ENCODE peak calls at places on chromosomes 7 and 10, in eight cellular contexts. Q, W, D, J, G, K, A and Y are unnamed samples.
A peak's percentile ranks its signal among the peaks of the same experiment; 100 is the strongest.

GRCh38 chr7:1362301-1362700 is 97.0 kb downstream of the MICALL2 start:
- DNase-seq in J (no peak), Q (no peak), D (peak; percentile 35), A (no peak), W (no peak), G (no peak), K (no peak), Y (no peak)

GRCh38 chr7:131829911-131830310 is 273.5 kb upstream of the PODXL start:
- DNase-seq in G (no peak), Q (no peak), D (peak; percentile 71), J (no peak), A (no peak), W (no peak), K (peak; percentile 16), Y (no peak)

GRCh38 chr7:3495530-3495929 is 194.5 kb downstream of the SDK1 start:
- DNase-seq in D (no peak), J (no peak), K (no peak), Q (no peak), W (no peak), A (no peak), G (no peak), Y (no peak)

GRCh38 chr10:24670964-24671670 is 52.6 kb downstream of the ARHGAP21 start:
- DNase-seq in D (no peak), J (no peak), Q (no peak), K (no peak), A (no peak), G (no peak), W (no peak), Y (no peak)

GRCh38 chr7:117014673-117015133 is 61.4 kb downstream of the ST7 start:
- DNase-seq in D (no peak), G (no peak), W (peak; percentile 64), A (peak; percentile 27), Q (peak; percentile 56), J (peak; percentile 62), K (peak; percentile 84), Y (no peak)

GRCh38 chr10:46995234-46995633 is 84.0 kb downstream of the PTPN20 start:
- DNase-seq in G (no peak), D (no peak), K (peak; percentile 21), J (no peak), Q (no peak), A (no peak), W (peak; percentile 31), Y (no peak)

GRCh38 chr10:73875139-73875475 is 752 bp upstream of the CAMK2G start:
- DNase-seq in G (peak; percentile 60), K (no peak), D (no peak), W (no peak), J (no peak), A (no peak), Q (no peak), Y (no peak)

GRCh38 chr7:70776627-70777101 is 355.3 kb upstream of the GALNT17 start:
- DNase-seq in Q (no peak), J (peak; percentile 65), W (no peak), K (peak; percentile 47), G (no peak), D (no peak), A (no peak), Y (no peak)

GRCh38 chr7:77313086-77313485 is 103.1 kb downstream of the GSAP start:
- DNase-seq in Q (no peak), G (no peak), J (no peak), A (no peak), D (no peak), W (no peak), K (no peak), Y (no peak)

GRCh38 chr7:102260856-102261255 is 25.8 kb upstream of the SH2B2 start:
- DNase-seq in K (peak; percentile 54), D (peak; percentile 32), J (peak; percentile 58), G (peak; percentile 43), Q (no peak), A (peak; percentile 48), W (no peak), Y (peak; percentile 25)

DNA sequence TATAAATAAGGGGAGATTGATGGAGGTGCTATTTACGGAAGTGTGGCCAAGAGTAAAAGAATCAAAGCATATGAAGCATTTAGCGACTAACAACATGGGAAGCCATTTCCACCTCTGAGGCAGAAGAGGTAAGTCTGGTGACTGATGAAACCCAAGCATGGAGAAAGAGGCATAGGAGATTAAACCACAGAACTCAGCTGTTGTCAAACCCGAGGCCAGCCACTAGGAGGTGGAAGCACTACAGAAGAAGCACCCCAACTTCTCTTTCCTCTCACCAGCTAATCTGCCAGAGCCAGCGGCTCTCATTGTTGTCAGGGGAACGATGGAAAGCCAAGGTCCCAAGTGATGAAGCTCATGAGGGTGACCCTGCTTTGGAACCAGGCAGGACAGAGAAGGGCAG is 19.6 kb upstream of the CNTNAP2 start:
- DNase-seq in W (no peak), J (no peak), Q (no peak), G (no peak), D (no peak), A (no peak), K (no peak), Y (no peak)
- H3K4me1 ChIP-seq in W (no peaks in the 10 kb centered on the region), J (no peaks in the 10 kb centered on the region), Q (no peaks in the 10 kb centered on the region), G (no peaks in the 10 kb centered on the region), D (no peaks in the 10 kb centered on the region), A (no peaks in the 10 kb centered on the region), K (no peaks in the 10 kb centered on the region), Y (no peaks in the 10 kb centered on the region)

GRCh38 chr7:56483861-56484550 is 367.8 kb upstream of the NUPR2 start:
- DNase-seq in K (no peak), W (no peak), Q (no peak), G (no peak), J (no peak), A (no peak), D (peak; percentile 50), Y (no peak)

GRCh38 chr7:56483153-56483552 is 366.9 kb upstream of the NUPR2 start:
- DNase-seq in D (no peak), J (no peak), G (no peak), A (no peak), Q (no peak), W (no peak), K (no peak), Y (no peak)

GRCh38 chr7:56474271-56474670 is 358.1 kb upstream of the NUPR2 start:
- DNase-seq in Q (no peak), D (no peak), K (no peak), G (no peak), A (no peak), W (no peak), J (no peak), Y (no peak)

GRCh38 chr7:56479748-56480147 is 363.5 kb upstream of the NUPR2 start:
- DNase-seq in D (peak; percentile 27), G (no peak), K (no peak), W (no peak), Q (no peak), J (no peak), A (no peak), Y (no peak)

DNA sequence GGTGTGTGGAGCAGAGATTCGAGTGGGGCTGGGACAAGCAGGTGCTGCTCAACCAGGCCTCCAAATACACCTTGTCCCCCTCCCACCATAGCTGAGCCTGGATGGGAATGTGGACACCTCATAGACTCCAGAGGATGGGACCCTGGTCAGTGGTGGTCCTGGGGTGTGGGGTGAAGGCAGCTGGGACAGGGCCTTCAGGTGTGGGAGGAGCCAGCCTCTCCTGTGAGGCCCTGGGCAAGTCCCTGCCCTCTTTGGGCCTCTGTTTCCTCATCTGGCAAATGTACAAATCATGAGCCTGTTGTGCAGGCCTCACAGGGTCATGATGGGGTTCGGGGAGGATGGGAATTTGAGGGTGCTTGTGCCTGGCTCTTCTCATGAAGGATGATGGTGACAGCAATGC is 362.9 kb upstream of the NUPR2 start:
- DNase-seq in G (no peak), K (no peak), J (no peak), D (no peak), W (no peak), A (no peak), Q (no peak), Y (no peak)
- H3K9me3 ChIP-seq in G (peaks cover 5% of the 10 kb centered on the region), K (no peaks in the 10 kb centered on the region), J (peaks cover 15% of the 10 kb centered on the region), D (no peaks in the 10 kb centered on the region), W (peaks cover 6% of the 10 kb centered on the region), A (peaks cover 100% of the 10 kb centered on the region), Q (peaks cover 28% of the 10 kb centered on the region), Y (peaks cover 86% of the 10 kb centered on the region)

GRCh38 chr10:114810926-114811325 is 10.7 kb upstream of the FHIP2A start:
- DNase-seq in G (no peak), D (no peak), A (no peak), K (no peak), Q (no peak), W (peak; percentile 72), J (no peak), Y (no peak)
- H3K4me1 ChIP-seq in G (peaks cover 13% of the 10 kb centered on the region), D (no peaks in the 10 kb centered on the region), A (no peaks in the 10 kb centered on the region), K (peaks cover 11% of the 10 kb centered on the region), Q (no peaks in the 10 kb centered on the region), W (no peaks in the 10 kb centered on the region), J (no peaks in the 10 kb centered on the region), Y (peaks cover 12% of the 10 kb centered on the region)

DNA sequence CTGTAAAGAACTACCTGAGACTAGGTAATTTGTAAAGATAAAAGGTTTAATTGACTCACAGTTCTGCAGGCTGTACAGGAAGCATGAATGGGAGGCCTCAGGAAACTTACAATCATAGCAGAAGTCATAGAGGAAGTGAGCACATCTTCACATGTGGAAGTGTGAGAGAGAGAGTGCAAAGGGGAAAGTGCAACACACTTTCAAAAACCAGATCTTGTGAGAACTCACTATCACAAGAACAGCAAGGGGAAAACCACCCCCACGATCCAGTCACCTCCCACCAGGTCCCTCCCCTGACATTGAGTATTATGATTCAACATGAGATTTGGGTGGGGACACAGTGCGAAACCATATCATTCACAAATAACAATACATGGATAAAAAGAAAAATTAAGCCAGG is 24.5 kb downstream of the AVL9 start:
- DNase-seq in W (no peak), J (no peak), K (no peak), D (no peak), G (no peak), A (no peak), Q (no peak), Y (no peak)
- H3K9me3 ChIP-seq in W (no peaks in the 10 kb centered on the region), J (no peaks in the 10 kb centered on the region), K (peaks cover 5% of the 10 kb centered on the region), D (no peaks in the 10 kb centered on the region), G (peaks cover 3% of the 10 kb centered on the region), A (peaks cover 31% of the 10 kb centered on the region), Q (no peaks in the 10 kb centered on the region), Y (peaks cover 9% of the 10 kb centered on the region)

DNA sequence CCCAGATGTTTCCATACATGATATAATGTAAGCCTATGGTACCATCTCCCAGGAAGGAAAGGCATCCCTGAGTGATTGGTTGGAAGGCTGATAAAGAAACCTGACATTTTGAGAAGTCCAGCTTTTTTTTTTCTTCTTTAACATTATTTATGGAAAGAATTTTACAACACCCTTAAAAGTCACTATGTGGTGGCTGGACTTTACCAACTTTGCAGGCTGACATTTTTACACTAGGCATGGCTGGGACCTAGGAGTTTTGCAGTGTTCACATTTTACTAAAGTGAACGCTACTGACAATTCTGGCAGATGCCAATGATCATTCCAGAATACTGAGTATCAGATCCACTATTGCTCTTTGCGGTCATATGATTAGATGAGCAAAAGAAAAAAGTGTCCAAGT is 239.9 kb downstream of the GLI3 start:
- DNase-seq in W (no peak), G (no peak), J (no peak), K (peak; percentile 40), D (no peak), Q (no peak), A (no peak), Y (no peak)
- H3K4me1 ChIP-seq in W (no peaks in the 10 kb centered on the region), G (no peaks in the 10 kb centered on the region), J (peaks cover 18% of the 10 kb centered on the region), K (peaks cover 53% of the 10 kb centered on the region), D (no peaks in the 10 kb centered on the region), Q (no peaks in the 10 kb centered on the region), A (peaks cover 5% of the 10 kb centered on the region), Y (peaks cover 55% of the 10 kb centered on the region)

GRCh38 chr10:82621680-82622079 is 746.7 kb downstream of the NRG3 start:
- DNase-seq in K (no peak), D (no peak), Q (no peak), A (no peak), J (no peak), G (no peak), W (no peak), Y (no peak)
- H3K9me3 ChIP-seq in K (no peaks in the 10 kb centered on the region), D (no peaks in the 10 kb centered on the region), Q (no peaks in the 10 kb centered on the region), A (peaks cover 9% of the 10 kb centered on the region), J (no peaks in the 10 kb centered on the region), G (no peaks in the 10 kb centered on the region), W (no peaks in the 10 kb centered on the region), Y (no peaks in the 10 kb centered on the region)

GRCh38 chr7:36283711-36284130 is 105.9 kb upstream of the ANLN start:
- DNase-seq in A (peak; percentile 61), W (no peak), K (no peak), J (no peak), Q (peak; percentile 43), G (peak; percentile 49), D (no peak), Y (no peak)
- H3K4me1 ChIP-seq in A (peaks cover 77% of the 10 kb centered on the region), W (peaks cover 10% of the 10 kb centered on the region), K (peaks cover 22% of the 10 kb centered on the region), J (peaks cover 18% of the 10 kb centered on the region), Q (peaks cover 47% of the 10 kb centered on the region), G (peaks cover 70% of the 10 kb centered on the region), D (peaks cover 7% of the 10 kb centered on the region), Y (peaks cover 46% of the 10 kb centered on the region)